ENCODE peak calls at places on chromosomes 11 and 22, in seven cellular contexts. D is A549, Q is endothelial cell of umbilical vein, H is kidney, E is mesenchymal stem cell, X is prostate gland, U is thyroid gland. A is an unnamed sample.

GRCh38 chr11:70488171-70488570 is 89.8 kb downstream of the CTTN start:
- DNase-seq in D (no peak), Q (no peak), H (peak), E (no peak), X (no peak), U (no peak), A (no peak)

GRCh38 chr11:102267602-102268001 is 49.7 kb upstream of the BIRC3 start:
- DNase-seq in D (peak), Q (peak), H (no peak), E (peak), X (peak), U (no peak), A (peak)

GRCh38 chr11:68546555-68546954 is 86.0 kb downstream of the PPP6R3 start:
- DNase-seq in D (peak), Q (no peak), H (no peak), E (peak), X (no peak), U (no peak), A (no peak)

GRCh38 chr22:29871684-29872083 is 11.3 kb upstream of the MTMR3 start:
- DNase-seq in D (no peak), Q (no peak), H (no peak), E (peak), X (peak), U (no peak), A (no peak)

GRCh38 chr11:130157111-130157510 is 2.5 kb upstream of the ST14 start:
- DNase-seq in D (no peak), Q (no peak), H (no peak), E (no peak), X (no peak), U (no peak), A (no peak)

GRCh38 chr11:12244156-12244555 is 133.2 kb upstream of the PARVA start:
- DNase-seq in D (no peak), Q (no peak), H (no peak), E (no peak), X (no peak), U (no peak), A (no peak)

GRCh38 chr22:46549971-46550641 is 12.7 kb upstream of the CELSR1 start:
- DNase-seq in D (no peak), Q (no peak), H (peak), E (no peak), X (no peak), U (no peak), A (no peak)

GRCh38 chr11:22521226-22521625 is 104.4 kb downstream of the FANCF start:
- DNase-seq in D (peak), Q (no peak), H (no peak), E (peak), X (no peak), U (no peak), A (no peak)

GRCh38 chr11:68772936-68773335 is 21.6 kb upstream of the TESMIN start:
- DNase-seq in D (no peak), Q (no peak), H (no peak), E (no peak), X (no peak), U (no peak), A (no peak)

GRCh38 chr11:2799881-2800654 is 85.5 kb downstream of the CDKN1C start:
- DNase-seq in D (no peak), Q (no peak), H (peak), E (no peak), X (no peak), U (peak), A (peak)

GRCh38 chr11:36738292-36738861 is 140.3 kb upstream of the RAG2 start:
- DNase-seq in D (no peak), Q (no peak), H (no peak), E (no peak), X (no peak), U (no peak), A (no peak)

GRCh38 chr11:1631066-1631568 is 1.5 kb downstream of the KRTAP5-5 start:
- DNase-seq in D (no peak), Q (no peak), H (peak), E (no peak), X (no peak), U (no peak), A (no peak)

GRCh38 chr11:109706940-109707339 is 284.9 kb downstream of the C11orf87 start:
- DNase-seq in D (no peak), Q (no peak), H (no peak), E (no peak), X (no peak), U (no peak), A (no peak)

GRCh38 chr11:30316237-30316636 is 6.7 kb upstream of the ARL14EP start:
- DNase-seq in D (no peak), Q (no peak), H (no peak), E (no peak), X (no peak), U (no peak), A (no peak)

GRCh38 chr22:29798318-29798717 is 31.1 kb downstream of the UQCR10 start:
- DNase-seq in D (no peak), Q (no peak), H (no peak), E (peak), X (no peak), U (no peak), A (no peak)

DNA sequence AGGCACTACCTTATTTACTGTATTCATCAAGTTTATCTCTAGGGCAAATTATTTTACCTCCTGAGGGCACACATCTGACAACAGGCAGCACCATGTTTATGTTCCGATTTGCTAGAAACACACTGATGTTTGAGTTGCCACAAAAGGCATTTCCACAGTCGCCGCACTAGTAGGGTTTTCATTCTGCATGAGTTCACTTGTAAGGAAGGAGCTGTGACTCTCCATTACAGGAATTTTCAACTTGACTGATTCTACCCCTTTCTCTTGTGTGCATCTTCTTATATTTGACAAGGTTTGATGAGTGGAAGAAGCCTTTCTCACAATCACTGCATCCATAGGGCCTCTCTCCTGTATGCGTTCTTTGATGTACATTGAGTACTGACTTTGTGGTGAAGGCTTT is 455.9 kb upstream of the CNTN5 start:
- DNase-seq in D (no peak), Q (no peak), H (no peak), E (no peak), X (no peak), U (no peak), A (no peak)
- H3K27ac ChIP-seq in D (no peak), Q (no peak), H (no peak), E (no peak), X (no peak), U (no peak), A (no peak)

GRCh38 chr11:86674965-86675364 is 2.5 kb upstream of the ME3 start:
- DNase-seq in D (no peak), Q (peak), H (no peak), E (no peak), X (no peak), U (no peak), A (no peak)
- H3K27ac ChIP-seq in D (no peak), Q (no peak), H (no peak), E (no peak), X (peak), U (no peak), A (peak)

GRCh38 chr11:104690243-104690642 is 208.0 kb downstream of the CASP12 start:
- DNase-seq in D (no peak), Q (no peak), H (no peak), E (no peak), X (no peak), U (no peak), A (no peak)
- H3K27ac ChIP-seq in D (no peak), Q (no peak), H (no peak), E (no peak), X (no peak), U (no peak), A (no peak)

GRCh38 chr11:128204898-128205297 is 382.5 kb downstream of the ETS1 start:
- DNase-seq in D (no peak), Q (no peak), H (no peak), E (no peak), X (no peak), U (no peak), A (no peak)
- H3K27ac ChIP-seq in D (no peak), Q (no peak), H (no peak), E (no peak), X (no peak), U (no peak), A (no peak)

A was measured in colonic mucosa.